ENCODE peak calls at places on chromosome 13, in ten cellular contexts. P is SK-N-SH, L is HepG2, S is NB4, O is A549, V is K562, W is H1, Q is GM12878, E is WTC11, U is endothelial cell of umbilical vein. N is an unnamed sample.

GRCh38 chr13:49998714-49999624 is 2.1 kb downstream of the TRIM13 start:
- DNase-seq in P (no peak), L (no peak), S (no peak), O (no peak), V (no peak), W (peak), Q (no peak), E (peak), U (no peak), N (no peak)

GRCh38 chr13:105090244-105090643 is 1445.2 kb downstream of the EFNB2 start:
- DNase-seq in P (no peak), L (no peak), S (no peak), O (no peak), V (no peak), W (no peak), Q (no peak), E (no peak), U (peak), N (no peak)

GRCh38 chr13:53473397-53473796 is 444.8 kb downstream of the OLFM4 start:
- DNase-seq in P (no peak), L (no peak), S (no peak), O (no peak), V (no peak), W (no peak), Q (no peak), E (no peak), U (no peak), N (no peak)

GRCh38 chr13:23658929-23659541 is 88.8 kb downstream of the TNFRSF19 start:
- DNase-seq in P (no peak), L (no peak), S (no peak), O (no peak), V (no peak), W (no peak), Q (no peak), E (no peak), U (no peak), N (no peak)

GRCh38 chr13:51814825-51815650 is 11.1 kb upstream of the DHRS12 start:
- DNase-seq in P (peak), L (peak), S (peak), O (peak), V (peak), W (peak), Q (no peak), E (peak), U (peak), N (peak)

GRCh38 chr13:33490461-33491327 is 205.1 kb upstream of the STARD13 start:
- DNase-seq in P (no peak), L (no peak), S (no peak), O (no peak), V (peak), W (peak), Q (no peak), E (peak), U (peak), N (no peak)

GRCh38 chr13:75505966-75506365 is 24.0 kb upstream of the TBC1D4 start:
- DNase-seq in P (no peak), L (no peak), S (peak), O (no peak), V (no peak), W (no peak), Q (no peak), E (no peak), U (no peak), N (no peak)

GRCh38 chr13:107069107-107069776 is 501.3 kb upstream of the ARGLU1 start:
- DNase-seq in P (peak), L (no peak), S (no peak), O (no peak), V (no peak), W (no peak), Q (no peak), E (no peak), U (no peak), N (no peak)

GRCh38 chr13:49499889-49500660 is 4.3 kb downstream of the PHF11 start:
- DNase-seq in P (no peak), L (no peak), S (no peak), O (no peak), V (no peak), W (no peak), Q (no peak), E (no peak), U (no peak), N (no peak)

GRCh38 chr13:104436555-104436954 is 1370.3 kb upstream of the SLC10A2 start:
- DNase-seq in P (no peak), L (no peak), S (no peak), O (no peak), V (no peak), W (no peak), Q (no peak), E (no peak), U (no peak), N (no peak)

GRCh38 chr13:21326155-21327030 is 132.7 kb downstream of the ZDHHC20 start:
- DNase-seq in P (peak), L (no peak), S (no peak), O (no peak), V (no peak), W (peak), Q (no peak), E (peak), U (peak), N (no peak)

GRCh38 chr13:58085819-58086218 is 454.3 kb downstream of the PCDH17 start:
- DNase-seq in P (no peak), L (no peak), S (peak), O (no peak), V (no peak), W (no peak), Q (no peak), E (no peak), U (no peak), N (no peak)

GRCh38 chr13:89923731-89924130 is 1423.8 kb upstream of the MIR17HG start:
- DNase-seq in P (no peak), L (no peak), S (no peak), O (no peak), V (no peak), W (no peak), Q (no peak), E (no peak), U (no peak), N (no peak)

GRCh38 chr13:50646070-50646469 is 197.4 kb downstream of the DLEU7 start:
- DNase-seq in P (no peak), L (no peak), S (no peak), O (no peak), V (no peak), W (no peak), Q (no peak), E (no peak), U (no peak), N (no peak)

GRCh38 chr13:57063007-57063406 is 77.7 kb upstream of the PRR20A start:
- DNase-seq in P (no peak), L (no peak), S (no peak), O (no peak), V (no peak), W (no peak), Q (no peak), E (no peak), U (no peak), N (no peak)

GRCh38 chr13:108595416-108596257 is 33.8 kb upstream of the MYO16 start:
- DNase-seq in P (no peak), L (no peak), S (no peak), O (no peak), V (peak), W (no peak), Q (no peak), E (peak), U (no peak), N (no peak)

GRCh38 chr13:27375686-27376326 is 48.6 kb upstream of the GTF3A start:
- DNase-seq in P (peak), L (peak), S (peak), O (peak), V (peak), W (peak), Q (no peak), E (peak), U (peak), N (peak)

GRCh38 chr13:99749627-99750026 is 221.9 kb downstream of the ZIC5 start:
- DNase-seq in P (no peak), L (no peak), S (no peak), O (no peak), V (no peak), W (no peak), Q (no peak), E (no peak), U (no peak), N (no peak)

GRCh38 chr13:26112843-26113242 is 61.0 kb upstream of the SHISA2 start:
- DNase-seq in P (no peak), L (no peak), S (peak), O (no peak), V (peak), W (no peak), Q (no peak), E (no peak), U (no peak), N (no peak)

GRCh38 chr13:112885782-112886268 is 83.2 kb upstream of the MCF2L start:
- DNase-seq in P (peak), L (peak), S (no peak), O (peak), V (peak), W (peak), Q (no peak), E (peak), U (peak), N (peak)

GRCh38 chr13:43301341-43301969 is 278.1 kb downstream of the DNAJC15 start:
- DNase-seq in P (no peak), L (no peak), S (no peak), O (no peak), V (no peak), W (no peak), Q (no peak), E (no peak), U (peak), N (no peak)

GRCh38 chr13:108328848-108329247 is 59.3 kb downstream of the TNFSF13B start:
- DNase-seq in P (no peak), L (no peak), S (no peak), O (no peak), V (no peak), W (no peak), Q (no peak), E (no peak), U (no peak), N (no peak)

GRCh38 chr13:26914624-26915023 is 154.0 kb upstream of the GPR12 start:
- DNase-seq in P (no peak), L (no peak), S (peak), O (no peak), V (no peak), W (no peak), Q (peak), E (no peak), U (no peak), N (peak)

GRCh38 chr13:33017410-33017929 is 1.2 kb downstream of the KL start:
- DNase-seq in P (no peak), L (peak), S (peak), O (peak), V (peak), W (no peak), Q (peak), E (peak), U (peak), N (no peak)

GRCh38 chr13:68588623-68589022 is 1358.5 kb upstream of the PCDH9 start:
- DNase-seq in P (no peak), L (peak), S (peak), O (no peak), V (peak), W (no peak), Q (peak), E (no peak), U (no peak), N (no peak)

GRCh38 chr13:113555141-113555540 is 29.4 kb upstream of the TFDP1 start:
- DNase-seq in P (no peak), L (no peak), S (no peak), O (no peak), V (no peak), W (peak), Q (no peak), E (no peak), U (no peak), N (no peak)

GRCh38 chr13:25132021-25132420 is 36.1 kb downstream of the PABPC3 start:
- DNase-seq in P (no peak), L (no peak), S (no peak), O (no peak), V (no peak), W (no peak), Q (no peak), E (no peak), U (no peak), N (no peak)

GRCh38 chr13:29767006-29767405 is 83.4 kb downstream of the UBL3 start:
- DNase-seq in P (no peak), L (no peak), S (no peak), O (no peak), V (no peak), W (no peak), Q (no peak), E (no peak), U (no peak), N (no peak)

GRCh38 chr13:26051231-26052135 is at the start of gene SHISA2:
- DNase-seq in P (peak), L (no peak), S (peak), O (no peak), V (no peak), W (peak), Q (no peak), E (peak), U (peak), N (no peak)

GRCh38 chr13:40533072-40533471 is 133.4 kb downstream of the FOXO1 start:
- DNase-seq in P (no peak), L (no peak), S (no peak), O (no peak), V (no peak), W (no peak), Q (no peak), E (no peak), U (no peak), N (no peak)

GRCh38 chr13:40537146-40537895 is 129.1 kb downstream of the FOXO1 start:
- DNase-seq in P (no peak), L (no peak), S (no peak), O (no peak), V (no peak), W (no peak), Q (no peak), E (no peak), U (no peak), N (no peak)

GRCh38 chr13:40536443-40537113 is 129.9 kb downstream of the FOXO1 start:
- DNase-seq in P (no peak), L (peak), S (peak), O (no peak), V (no peak), W (no peak), Q (no peak), E (no peak), U (peak), N (no peak)

GRCh38 chr13:40534456-40534855 is 132.0 kb downstream of the FOXO1 start:
- DNase-seq in P (no peak), L (peak), S (no peak), O (no peak), V (no peak), W (no peak), Q (no peak), E (no peak), U (no peak), N (no peak)

DNA sequence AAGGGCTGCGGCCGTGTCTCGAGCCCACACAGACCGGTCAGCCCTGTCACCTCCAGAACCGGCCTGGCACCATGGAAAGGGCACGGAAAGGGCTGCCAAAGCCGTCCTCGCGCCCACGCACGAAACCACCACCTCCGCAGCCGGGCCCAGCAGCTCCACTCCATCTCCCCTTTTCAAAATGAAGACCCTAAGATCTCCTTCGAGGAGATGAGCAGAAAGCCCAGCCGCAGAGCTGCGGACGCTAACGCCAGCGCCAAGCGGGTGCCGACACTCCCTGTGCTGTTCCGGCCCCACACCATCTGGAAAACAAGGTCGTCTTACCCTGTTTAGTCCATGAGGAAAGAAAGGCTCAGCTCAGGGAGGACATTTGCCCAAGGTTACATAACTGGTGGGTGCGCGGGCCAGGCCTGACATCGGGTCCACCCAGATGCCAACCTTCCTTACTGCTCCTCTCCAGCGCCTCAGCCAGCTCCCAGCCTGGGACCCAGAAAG is 131.1 kb downstream of the FOXO1 start:
- DNase-seq in P (no peak), L (no peak), S (no peak), O (no peak), V (no peak), W (no peak), Q (no peak), E (no peak), U (no peak), N (no peak)
- TF ChIP-seq MAX in P (no peak), L (no peak), S (no peak), O (no peak), V (no peak), W (no peak), Q (no peak), E (no peak), U (no peak), N (no peak)

GRCh38 chr13:73162912-73163911 is 104.4 kb downstream of the KLF5 start:
- DNase-seq in P (no peak), L (peak), S (no peak), O (peak), V (no peak), W (no peak), Q (no peak), E (no peak), U (no peak), N (peak)
- TF ChIP-seq MAX in P (no peak), L (no peak), S (no peak), O (no peak), V (no peak), W (no peak), Q (no peak), E (no peak), U (no peak), N (no peak)

GRCh38 chr13:110305949-110306339 is 1.0 kb downstream of the COL4A1 start:
- DNase-seq in P (no peak), L (no peak), S (no peak), O (no peak), V (no peak), W (no peak), Q (no peak), E (no peak), U (peak), N (no peak)

GRCh38 chr13:110305544-110305943 is 1.4 kb downstream of the COL4A1 start:
- DNase-seq in P (no peak), L (no peak), S (no peak), O (no peak), V (no peak), W (no peak), Q (no peak), E (no peak), U (no peak), N (no peak)

GRCh38 chr13:110307697-110308376 is 753 bp downstream of the COL4A2 start:
- DNase-seq in P (no peak), L (no peak), S (no peak), O (no peak), V (no peak), W (peak), Q (no peak), E (peak), U (peak), N (no peak)

GRCh38 chr13:110306960-110307696 is at the start of the genes COL4A1 and COL4A2:
- DNase-seq in P (peak), L (no peak), S (no peak), O (no peak), V (no peak), W (no peak), Q (no peak), E (peak), U (peak), N (no peak)

GRCh38 chr13:110306340-110306959 is 507 bp downstream of the COL4A1 start:
- DNase-seq in P (peak), L (no peak), S (no peak), O (no peak), V (no peak), W (peak), Q (no peak), E (peak), U (peak), N (no peak)
- TF ChIP-seq MAX in P (no peak), L (no peak), S (no peak), O (no peak), V (no peak), W (no peak), Q (no peak), E (no peak), U (no peak), N (no peak)

GRCh38 chr13:35703061-35703460 is 226.6 kb upstream of the MAB21L1 start:
- DNase-seq in P (no peak), L (no peak), S (no peak), O (no peak), V (no peak), W (no peak), Q (no peak), E (no peak), U (no peak), N (no peak)

GRCh38 chr13:35699805-35700204 is 223.3 kb upstream of the MAB21L1 start:
- DNase-seq in P (no peak), L (no peak), S (no peak), O (no peak), V (no peak), W (no peak), Q (no peak), E (no peak), U (no peak), N (no peak)

GRCh38 chr13:35702316-35702715 is 225.8 kb upstream of the MAB21L1 start:
- DNase-seq in P (no peak), L (no peak), S (no peak), O (no peak), V (no peak), W (no peak), Q (no peak), E (no peak), U (no peak), N (no peak)

GRCh38 chr13:35699181-35699580 is 222.7 kb upstream of the MAB21L1 start:
- DNase-seq in P (no peak), L (no peak), S (no peak), O (no peak), V (no peak), W (no peak), Q (no peak), E (no peak), U (no peak), N (no peak)

GRCh38 chr13:35700661-35701060 is 224.2 kb upstream of the MAB21L1 start:
- DNase-seq in P (no peak), L (no peak), S (no peak), O (no peak), V (no peak), W (no peak), Q (no peak), E (no peak), U (no peak), N (no peak)
- TF ChIP-seq MAX in P (no peak), L (no peak), S (no peak), O (no peak), V (no peak), W (no peak), Q (no peak), E (no peak), U (no peak), N (no peak)

N was measured in HCT116.